ENCODE peak calls at places on chromosomes 4 and X, in five cellular contexts. U is fibroblast of villous mesenchyme, Z is transverse colon, A is esophagus squamous epithelium, I is Panc1. W is an unnamed sample.

GRCh38 chr4:125702406-125702805 is 387.7 kb downstream of the FAT4 start:
- DNase-seq in U (peak; percentile 12), A (no peak), I (no peak), Z (no peak), W (no peak)

GRCh38 chr4:144646523-144647094 is 653 bp downstream of the HHIP start:
- DNase-seq in A (no peak), Z (no peak), I (no peak), U (no peak), W (no peak)

GRCh38 chr4:150072906-150073714 is 5.1 kb upstream of the DCLK2 start:
- DNase-seq in A (no peak), I (no peak), Z (no peak), U (peak; percentile 88), W (peak; percentile 85)

GRCh38 chr4:3527101-3527913 is 4.9 kb downstream of the LRPAP1 start:
- DNase-seq in Z (no peak), U (no peak), A (no peak), I (no peak), W (no peak)

GRCh38 chrX:18291006-18291545 is 63.4 kb downstream of the SCML2 start:
- DNase-seq in A (no peak), Z (no peak), I (no peak), U (no peak), W (no peak)

GRCh38 chr4:88382621-88383020 is 4.0 kb downstream of the HERC6 start:
- DNase-seq in I (no peak), A (no peak), U (no peak), Z (no peak), W (no peak)

GRCh38 chrX:13646154-13646549 is 6.8 kb upstream of the TCEANC start:
- DNase-seq in Z (peak; percentile 66), I (no peak), U (peak; percentile 72), A (no peak), W (peak; percentile 51)

GRCh38 chr4:154618708-154619315 is 6.4 kb upstream of the FGG start:
- DNase-seq in U (peak; percentile 55), I (no peak), A (no peak), Z (peak; percentile 70), W (peak; percentile 4)

GRCh38 chr4:124940387-124940786 is 227.9 kb upstream of the ANKRD50 start:
- DNase-seq in Z (no peak), I (peak; percentile 86), U (peak; percentile 86), A (no peak), W (no peak)

GRCh38 chr4:84855774-84856173 is 110.7 kb downstream of the WDFY3 start:
- DNase-seq in Z (no peak), I (no peak), A (no peak), U (no peak), W (no peak)

GRCh38 chrX:36334508-36335015 is 415.0 kb downstream of the CFAP47 start:
- DNase-seq in Z (no peak), I (no peak), U (no peak), A (no peak), W (no peak)

GRCh38 chrX:16671005-16671404 is 21.0 kb downstream of the S100G start:
- DNase-seq in A (no peak), U (peak; percentile 68), I (no peak), Z (no peak), W (peak; percentile 36)

GRCh38 chr4:41963105-41963504 is 18.5 kb upstream of the DCAF4L1 start:
- DNase-seq in I (no peak), A (no peak), U (peak; percentile 41), Z (no peak), W (no peak)

GRCh38 chrX:10239611-10240064 is 82.9 kb downstream of the CLCN4 start:
- DNase-seq in A (no peak), I (no peak), U (peak; percentile 35), Z (no peak), W (peak; percentile 28)

GRCh38 chr4:187663076-187663475 is 332.5 kb upstream of the ZFP42 start:
- DNase-seq in U (no peak), A (no peak), Z (no peak), I (no peak), W (no peak)

GRCh38 chrX:109987884-109988283 is 15.0 kb upstream of the TMEM164 start:
- DNase-seq in I (no peak), U (peak; percentile 19), A (no peak), Z (no peak), W (no peak)

GRCh38 chr4:70671091-70671490 is 4.8 kb upstream of the JCHAIN start:
- DNase-seq in Z (no peak), I (no peak), U (no peak), A (no peak), W (no peak)

GRCh38 chr4:145954924-145955339 is 16.3 kb upstream of the ZNF827 start:
- DNase-seq in U (peak; percentile 91), A (no peak), Z (no peak), I (peak; percentile 47), W (no peak)

GRCh38 chr4:174474457-174475075 is 47.7 kb downstream of the HPGD start:
- DNase-seq in A (no peak), Z (no peak), I (no peak), U (no peak), W (no peak)

GRCh38 chrX:23756165-23756564 is 13.1 kb upstream of the ACOT9 start:
- DNase-seq in A (no peak), I (no peak), Z (peak; percentile 70), U (peak; percentile 63), W (no peak)

GRCh38 chr4:96525901-96526300 is 686.0 kb downstream of the PDHA2 start:
- DNase-seq in U (no peak), A (no peak), Z (no peak), I (no peak), W (no peak)

GRCh38 chr4:8818063-8818881 is 53.4 kb downstream of the HMX1 start:
- DNase-seq in U (no peak), A (no peak), Z (peak; percentile 2), I (no peak), W (no peak)

GRCh38 chr4:620201-620600 is 5.2 kb upstream of the PDE6B start:
- DNase-seq in I (no peak), U (no peak), Z (no peak), A (no peak), W (no peak)

GRCh38 chrX:71911023-71911730 is 532 bp downstream of the NHSL2 start:
- DNase-seq in Z (peak; percentile 9), I (no peak), A (no peak), U (no peak), W (no peak)

GRCh38 chr4:127995776-127996175 is 30.6 kb downstream of the ABHD18 start:
- DNase-seq in Z (no peak), A (no peak), I (no peak), U (peak; percentile 45), W (no peak)

GRCh38 chr4:23260510-23260909 is 567.8 kb downstream of the GBA3 start:
- DNase-seq in A (no peak), Z (no peak), I (no peak), U (no peak), W (no peak)

GRCh38 chr4:72983706-72984105 is 85.8 kb downstream of the COX18 start:
- DNase-seq in Z (no peak), I (no peak), U (no peak), A (no peak), W (no peak)

GRCh38 chr4:183097251-183098079 is 1.6 kb upstream of the WWC2 start:
- DNase-seq in Z (peak; percentile 11), U (no peak), I (no peak), A (no peak), W (no peak)

DNA sequence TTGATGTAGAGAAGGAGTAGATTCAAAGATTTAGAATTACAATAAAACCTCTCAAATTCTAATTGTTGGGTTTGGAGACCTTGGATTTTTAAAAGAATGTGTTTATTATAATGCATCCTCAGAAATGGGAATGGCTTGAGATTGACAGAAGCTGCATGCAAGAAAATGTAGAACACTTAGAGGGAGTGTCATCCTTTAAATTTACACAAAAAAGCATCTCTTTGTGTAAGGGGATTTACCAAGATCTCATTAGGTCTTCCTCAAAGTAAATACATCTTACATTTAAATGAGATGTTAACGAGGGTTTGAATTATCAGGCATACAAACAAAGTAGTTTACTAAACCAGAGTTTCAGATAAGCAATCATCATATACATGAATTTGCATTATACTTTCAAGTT is 615.0 kb downstream of the FAM133A start:
- DNase-seq in U (no peak), I (no peak), A (no peak), Z (no peak), W (no peak)
- TF ChIP-seq CTCF in U (no peak), I (no peak), A (no peak), Z (no peak), W (no peak)

DNA sequence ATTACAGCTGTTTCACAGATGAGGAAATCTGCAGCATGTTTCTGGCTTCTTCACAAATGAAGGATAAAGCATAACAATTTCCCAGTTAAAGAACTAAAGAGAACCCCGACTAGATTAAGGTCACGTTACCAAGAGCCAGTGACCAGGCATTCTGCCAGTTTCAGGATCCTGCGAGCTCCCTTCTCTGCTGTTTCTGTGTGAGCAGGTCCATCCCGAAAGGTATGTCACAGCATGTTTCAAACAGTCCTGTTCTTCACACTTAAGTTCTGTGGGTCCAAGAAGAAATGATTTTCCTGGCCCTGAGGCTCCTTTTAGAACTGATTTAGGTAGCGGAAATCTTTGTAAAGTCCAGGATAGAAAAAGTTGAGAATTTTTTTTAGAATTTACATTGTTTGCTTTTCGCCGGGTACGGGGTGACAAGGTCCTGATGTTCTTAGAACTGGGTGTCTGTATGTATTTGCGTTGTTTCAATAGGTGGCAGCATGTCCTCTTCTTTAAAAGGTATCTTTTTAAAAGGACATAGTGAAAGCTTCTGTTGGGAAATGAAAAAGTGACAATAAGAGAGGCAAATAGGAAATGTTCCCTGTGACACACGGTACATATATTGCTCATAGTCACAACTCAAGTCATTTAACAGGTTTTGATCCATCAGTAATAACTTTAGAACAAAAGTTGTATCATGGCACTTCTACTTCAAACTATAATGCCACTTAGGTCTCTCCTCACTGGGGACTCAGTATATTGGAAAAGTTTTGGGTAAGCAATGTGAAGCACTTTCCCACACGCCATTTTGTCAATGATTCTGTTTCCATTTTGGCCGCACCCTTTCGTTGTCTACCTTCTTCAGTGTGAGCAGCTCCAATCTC is 18.4 kb downstream of the IL21 start:
- DNase-seq in A (no peak), Z (no peak), I (no peak), U (peak; percentile 62), W (peak; percentile 3)
- TF ChIP-seq CTCF in A (peak; percentile 13), Z (peak; percentile 28), I (peak; percentile 46), U (peak; percentile 42), W (peak; percentile 46)

DNA sequence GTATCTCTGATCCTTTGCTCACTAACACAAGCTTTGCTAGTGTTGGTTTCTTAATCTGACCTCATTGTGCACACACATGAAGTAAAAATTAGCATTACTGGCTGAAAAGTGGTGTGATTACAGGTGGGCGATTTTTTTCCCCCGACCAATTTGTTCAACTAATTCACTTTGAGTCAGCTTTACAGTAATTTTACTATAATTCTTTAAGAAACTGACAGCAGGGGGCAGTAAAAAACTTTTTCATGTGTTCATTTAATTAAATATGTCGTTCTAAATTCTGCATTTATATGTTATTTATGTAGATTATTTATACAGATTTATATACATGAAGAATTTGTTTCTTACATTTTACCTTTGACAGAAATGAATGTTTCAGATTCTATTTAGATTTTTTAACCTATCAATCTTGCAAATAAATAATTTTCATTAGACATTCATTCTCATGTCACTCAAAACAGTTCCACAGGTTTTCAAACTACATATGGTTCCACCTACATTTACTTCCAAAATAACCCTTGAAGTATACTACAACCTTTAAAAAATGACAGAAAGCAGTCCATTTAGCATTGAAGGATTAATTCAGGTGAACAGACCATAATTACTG is 17.5 kb downstream of the PALLD start:
- DNase-seq in Z (no peak), A (no peak), U (peak; percentile 65), I (no peak), W (no peak)
- TF ChIP-seq CTCF in Z (peak; percentile 44), A (peak; percentile 52), U (peak; percentile 20), I (peak; percentile 44), W (peak; percentile 23)

DNA sequence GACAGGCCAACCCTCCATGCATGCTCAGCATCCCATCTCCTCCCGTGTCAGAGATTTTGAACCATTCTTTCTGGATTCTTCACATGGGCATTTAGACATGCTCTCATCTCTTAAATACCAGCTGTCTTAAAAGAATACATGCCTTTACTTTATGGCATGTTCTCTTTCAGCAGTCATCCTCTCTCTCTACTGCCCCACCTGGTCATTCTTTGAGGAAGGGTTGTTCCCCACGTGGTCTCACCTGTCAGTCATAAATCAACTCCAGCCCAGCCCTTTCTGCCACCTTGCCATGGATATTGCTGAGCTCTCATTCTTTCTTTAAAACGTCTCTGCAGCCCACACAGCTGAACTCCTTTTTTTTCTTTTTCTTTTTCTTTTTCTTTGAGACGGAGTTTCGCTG is 111.3 kb downstream of the ARHGAP10 start:
- DNase-seq in A (no peak), U (no peak), Z (no peak), I (no peak), W (no peak)
- TF ChIP-seq CTCF in A (no peak), U (no peak), Z (no peak), I (peak; percentile 21), W (no peak)